ENCODE peak calls at places on chromosome 12, in eight cellular contexts. E is stimulated activated CD4-positive, alpha-beta T cell treated with anti-CD3 and anti-CD28 coated beads, Interleukin-15, amount 100 ng/mL, for 48 hours; A is left kidney; P is cardiac muscle cell; Z is RPMI7951; C is brain microvascular endothelial cell; R is mesothelial cell of epicardium; M is RCC 7860. Y is an unnamed sample.

GRCh38 chr12:66623455-66623854 is 55.4 kb downstream of the GRIP1 start:
- DNase-seq in E (no peak), A (no peak), P (no peak), Z (no peak), C (no peak), R (no peak), M (no peak), Y (no peak)

GRCh38 chr12:44618960-44619359 is 257.2 kb downstream of the NELL2 start:
- DNase-seq in E (no peak), A (no peak), P (no peak), Z (no peak), C (no peak), R (no peak), M (no peak), Y (no peak)

GRCh38 chr12:27176765-27177164 is 67.3 kb upstream of the STK38L start:
- DNase-seq in E (peak), A (no peak), P (no peak), Z (peak), C (peak), R (no peak), M (no peak), Y (no peak)

GRCh38 chr12:8780389-8780788 is 42.0 kb upstream of the A2ML1 start:
- DNase-seq in E (no peak), A (peak), P (peak), Z (peak), C (peak), R (no peak), M (no peak), Y (peak)

GRCh38 chr12:52252728-52253328 is 19.8 kb downstream of the KRT7 start:
- DNase-seq in E (no peak), A (peak), P (no peak), Z (no peak), C (no peak), R (no peak), M (peak), Y (no peak)

GRCh38 chr12:108567388-108567787 is 5.0 kb downstream of the ISCU start:
- DNase-seq in E (no peak), A (no peak), P (no peak), Z (no peak), C (no peak), R (no peak), M (no peak), Y (no peak)

GRCh38 chr12:41055875-41056577 is 132.1 kb upstream of the PDZRN4 start:
- DNase-seq in E (no peak), A (no peak), P (no peak), Z (no peak), C (peak), R (no peak), M (no peak), Y (no peak)

GRCh38 chr12:89707623-89707991 is 1.0 kb downstream of the ATP2B1 start:
- DNase-seq in E (no peak), A (peak), P (peak), Z (peak), C (no peak), R (peak), M (no peak), Y (peak)

GRCh38 chr12:47360771-47361388 is 281.1 kb upstream of the AMIGO2 start:
- DNase-seq in E (no peak), A (no peak), P (no peak), Z (peak), C (no peak), R (no peak), M (no peak), Y (no peak)

GRCh38 chr12:25424186-25424854 is 128.8 kb downstream of the LMNTD1 start:
- DNase-seq in E (no peak), A (no peak), P (no peak), Z (no peak), C (no peak), R (no peak), M (no peak), Y (no peak)

GRCh38 chr12:126457776-126458175 is 1392.5 kb downstream of the AACS start:
- DNase-seq in E (no peak), A (no peak), P (no peak), Z (no peak), C (no peak), R (no peak), M (no peak), Y (no peak)

GRCh38 chr12:123928274-123928865 is 44.3 kb downstream of the CCDC92 start:
- DNase-seq in E (no peak), A (no peak), P (no peak), Z (no peak), C (no peak), R (no peak), M (no peak), Y (no peak)

GRCh38 chr12:113936460-113936859 is 29.7 kb downstream of the RBM19 start:
- DNase-seq in E (no peak), A (no peak), P (no peak), Z (no peak), C (no peak), R (no peak), M (no peak), Y (no peak)

GRCh38 chr12:47910486-47910885 is 5.7 kb upstream of the VDR start:
- DNase-seq in E (no peak), A (no peak), P (no peak), Z (peak), C (no peak), R (no peak), M (no peak), Y (no peak)

GRCh38 chr12:55929306-55929791 is 1.6 kb upstream of the DGKA start:
- DNase-seq in E (peak), A (no peak), P (no peak), Z (no peak), C (no peak), R (no peak), M (no peak), Y (no peak)

GRCh38 chr12:16166563-16167470 is 110.7 kb downstream of the SLC15A5 start:
- DNase-seq in E (no peak), A (no peak), P (no peak), Z (no peak), C (no peak), R (no peak), M (no peak), Y (no peak)

GRCh38 chr12:49624919-49625577 is 1.7 kb downstream of the PRPF40B start:
- DNase-seq in E (no peak), A (no peak), P (no peak), Z (peak), C (no peak), R (no peak), M (peak), Y (no peak)

GRCh38 chr12:113651662-113652061 is 180.0 kb upstream of the LHX5 start:
- DNase-seq in E (no peak), A (no peak), P (no peak), Z (no peak), C (no peak), R (no peak), M (no peak), Y (no peak)

GRCh38 chr12:66188584-66189475 is at the start of gene IRAK3:
- DNase-seq in E (peak), A (peak), P (peak), Z (peak), C (no peak), R (peak), M (no peak), Y (peak)

GRCh38 chr12:130669205-130669557 is 46.9 kb downstream of the RIMBP2 start:
- DNase-seq in E (no peak), A (no peak), P (no peak), Z (no peak), C (no peak), R (no peak), M (no peak), Y (no peak)

GRCh38 chr12:96770239-96770780 is 136.7 kb upstream of the NEDD1 start:
- DNase-seq in E (no peak), A (peak), P (no peak), Z (no peak), C (no peak), R (no peak), M (no peak), Y (no peak)

GRCh38 chr12:66062280-66062605 is 68.3 kb downstream of the LLPH start:
- DNase-seq in E (no peak), A (no peak), P (no peak), Z (peak), C (no peak), R (no peak), M (no peak), Y (no peak)

GRCh38 chr12:39972119-39972518 is 133.8 kb downstream of the SLC2A13 start:
- DNase-seq in E (no peak), A (no peak), P (no peak), Z (no peak), C (no peak), R (no peak), M (no peak), Y (no peak)

GRCh38 chr12:127133675-127134335 is 1133.2 kb upstream of the TMEM132C start:
- DNase-seq in E (no peak), A (no peak), P (peak), Z (no peak), C (no peak), R (no peak), M (no peak), Y (no peak)

GRCh38 chr12:96617178-96617577 is 127.8 kb downstream of the CFAP54 start:
- DNase-seq in E (no peak), A (peak), P (peak), Z (no peak), C (no peak), R (no peak), M (no peak), Y (peak)

GRCh38 chr12:111687255-111687654 is 1.4 kb downstream of the ACAD10 start:
- DNase-seq in E (no peak), A (peak), P (no peak), Z (no peak), C (no peak), R (no peak), M (no peak), Y (peak)